ENCODE peak calls at places on chromosomes 1 and 21, in six cellular contexts. I is NCI-H524; Z is activated CD4-positive, alpha-beta T cell treated with anti-CD3 and anti-CD28 coated beads, Interleukin-2, amount 10 ng/mL, durations not matched to agents 7 days and 5 days; Q is dermis microvascular lymphatic vessel endothelial cell; H is activated gamma-delta T cell; M is ureter. P is an unnamed sample.

GRCh38 chr1:30896905-30897304 is 11.7 kb downstream of the SDC3 start:
- DNase-seq in I (no peak), Z (no peak), Q (no peak), H (no peak), M (no peak), P (no peak)

GRCh38 chr1:3684031-3684430 is 31.7 kb downstream of the TP73 start:
- DNase-seq in I (no peak), Z (no peak), Q (no peak), H (no peak), M (no peak), P (no peak)

GRCh38 chr1:177209357-177209756 is 38.6 kb downstream of the BRINP2 start:
- DNase-seq in I (peak), Z (no peak), Q (no peak), H (no peak), M (peak), P (peak)

GRCh38 chr1:113929750-113930498 is 800 bp downstream of the HIPK1 start:
- DNase-seq in I (peak), Z (peak), Q (no peak), H (peak), M (peak), P (no peak)

GRCh38 chr1:44390277-44390676 is 14.8 kb upstream of the RNF220 start:
- DNase-seq in I (no peak), Z (no peak), Q (no peak), H (no peak), M (no peak), P (no peak)

GRCh38 chr1:242586355-242586670 is 61.8 kb upstream of the PLD5 start:
- DNase-seq in I (no peak), Z (no peak), Q (no peak), H (no peak), M (no peak), P (no peak)

GRCh38 chr1:55081188-55081904 is 42.0 kb downstream of the PCSK9 start:
- DNase-seq in I (no peak), Z (no peak), Q (peak), H (no peak), M (no peak), P (peak)

GRCh38 chr21:36747815-36748381 is 49.0 kb downstream of the SIM2 start:
- DNase-seq in I (no peak), Z (peak), Q (peak), H (no peak), M (no peak), P (peak)

GRCh38 chr1:43541721-43542401 is 11.2 kb downstream of the PTPRF start:
- DNase-seq in I (no peak), Z (no peak), Q (no peak), H (no peak), M (peak), P (no peak)

GRCh38 chr1:95095833-95096217 is 21.3 kb upstream of the TLCD4 start:
- DNase-seq in I (no peak), Z (no peak), Q (no peak), H (no peak), M (no peak), P (no peak)

GRCh38 chr21:45079351-45079750 is 5.0 kb downstream of the ADARB1 start:
- DNase-seq in I (no peak), Z (no peak), Q (no peak), H (no peak), M (no peak), P (no peak)

GRCh38 chr1:222912730-222913129 is 97.9 kb downstream of the DISP1 start:
- DNase-seq in I (no peak), Z (no peak), Q (no peak), H (no peak), M (no peak), P (no peak)

GRCh38 chr1:77438239-77438913 is 156.6 kb downstream of the AK5 start:
- DNase-seq in I (no peak), Z (no peak), Q (no peak), H (no peak), M (peak), P (peak)

GRCh38 chr21:39863111-39863510 is 4.1 kb upstream of the PCP4 start:
- DNase-seq in I (peak), Z (no peak), Q (no peak), H (no peak), M (no peak), P (no peak)

GRCh38 chr1:183248989-183249691 is 63.1 kb downstream of the LAMC2 start:
- DNase-seq in I (no peak), Z (no peak), Q (no peak), H (no peak), M (no peak), P (peak)

GRCh38 chr21:42568377-42568776 is 54.7 kb downstream of the SLC37A1 start:
- DNase-seq in I (no peak), Z (no peak), Q (no peak), H (no peak), M (no peak), P (no peak)

GRCh38 chr1:153727463-153728304 is at the start of gene INTS3:
- DNase-seq in I (peak), Z (peak), Q (peak), H (peak), M (peak), P (peak)

GRCh38 chr1:172177849-172178248 is 242.6 kb upstream of the C1orf105 start:
- DNase-seq in I (no peak), Z (no peak), Q (no peak), H (no peak), M (no peak), P (no peak)

GRCh38 chr1:2108213-2108876 is 58.1 kb downstream of the PRKCZ start:
- DNase-seq in I (no peak), Z (no peak), Q (no peak), H (no peak), M (no peak), P (no peak)

GRCh38 chr1:227891223-227891954 is 56.3 kb downstream of the WNT9A start:
- DNase-seq in I (no peak), Z (no peak), Q (no peak), H (no peak), M (peak), P (no peak)

GRCh38 chr1:41846595-41846994 is 72.1 kb downstream of the HIVEP3 start:
- DNase-seq in I (no peak), Z (no peak), Q (no peak), H (no peak), M (no peak), P (peak)

P was measured in endothelial cell of umbilical vein.